ENCODE peak calls at places on chromosome 12, in nine cellular contexts. One of them, this sample, is unnamed.
A peak's percentile ranks its signal among the peaks of the same experiment; 100 is the strongest.

GRCh38 chr12:3436496-3437060 is 54.4 kb upstream of the PRMT8 start:
- DNase-seq in uterus: no peak
- DNase-seq in WTC11: no peak
- DNase-seq in GM23338: no peak
- DNase-seq in cardiac muscle cell: no peak
- DNase-seq in HFFc6: no peak
- DNase-seq in NB4: no peak
- DNase-seq in AG10803: no peak
- DNase-seq in epithelial cell of proximal tubule: no peak
- DNase-seq in this sample: no peak

GRCh38 chr12:70774055-70774454 is 136.8 kb upstream of the PTPRB start:
- DNase-seq in NB4: peak; percentile 56
- DNase-seq in cardiac muscle cell: no peak
- DNase-seq in uterus: no peak
- DNase-seq in GM23338: no peak
- DNase-seq in epithelial cell of proximal tubule: peak; percentile 49
- DNase-seq in AG10803: peak; percentile 30
- DNase-seq in HFFc6: no peak
- DNase-seq in WTC11: no peak
- DNase-seq in this sample: no peak

GRCh38 chr12:47882796-47883546 is 21.8 kb downstream of the VDR start:
- DNase-seq in epithelial cell of proximal tubule: no peak
- DNase-seq in GM23338: peak; percentile 11
- DNase-seq in AG10803: no peak
- DNase-seq in WTC11: no peak
- DNase-seq in uterus: no peak
- DNase-seq in cardiac muscle cell: no peak
- DNase-seq in HFFc6: no peak
- DNase-seq in NB4: no peak
- DNase-seq in this sample: no peak

GRCh38 chr12:83130178-83130577 is 443.5 kb downstream of the TMTC2 start:
- DNase-seq in uterus: no peak
- DNase-seq in AG10803: no peak
- DNase-seq in HFFc6: no peak
- DNase-seq in epithelial cell of proximal tubule: no peak
- DNase-seq in NB4: no peak
- DNase-seq in cardiac muscle cell: no peak
- DNase-seq in WTC11: no peak
- DNase-seq in GM23338: no peak
- DNase-seq in this sample: no peak

GRCh38 chr12:65948320-65949008 is 124.2 kb downstream of the HMGA2 start:
- DNase-seq in WTC11: no peak
- DNase-seq in uterus: peak; percentile 81
- DNase-seq in HFFc6: peak; percentile 89
- DNase-seq in cardiac muscle cell: no peak
- DNase-seq in GM23338: no peak
- DNase-seq in NB4: no peak
- DNase-seq in epithelial cell of proximal tubule: peak; percentile 95
- DNase-seq in AG10803: peak; percentile 95
- DNase-seq in this sample: peak; percentile 85

GRCh38 chr12:121453629-121454028 is 53.7 kb downstream of the RNF34 start:
- DNase-seq in epithelial cell of proximal tubule: no peak
- DNase-seq in AG10803: no peak
- DNase-seq in GM23338: peak; percentile 51
- DNase-seq in WTC11: no peak
- DNase-seq in HFFc6: no peak
- DNase-seq in uterus: no peak
- DNase-seq in NB4: no peak
- DNase-seq in cardiac muscle cell: no peak
- DNase-seq in this sample: no peak

GRCh38 chr12:127655691-127656090 is 611.3 kb upstream of the TMEM132C start:
- DNase-seq in NB4: no peak
- DNase-seq in cardiac muscle cell: no peak
- DNase-seq in GM23338: no peak
- DNase-seq in WTC11: no peak
- DNase-seq in epithelial cell of proximal tubule: no peak
- DNase-seq in AG10803: peak; percentile 89
- DNase-seq in HFFc6: peak; percentile 96
- DNase-seq in uterus: no peak
- DNase-seq in this sample: peak; percentile 25

GRCh38 chr12:47221256-47222023 is 141.7 kb upstream of the AMIGO2 start:
- DNase-seq in AG10803: no peak
- DNase-seq in NB4: no peak
- DNase-seq in GM23338: no peak
- DNase-seq in uterus: no peak
- DNase-seq in HFFc6: no peak
- DNase-seq in WTC11: no peak
- DNase-seq in epithelial cell of proximal tubule: no peak
- DNase-seq in cardiac muscle cell: no peak
- DNase-seq in this sample: no peak

GRCh38 chr12:63821781-63822251 is 22.7 kb upstream of the SRGAP1 start:
- DNase-seq in NB4: no peak
- DNase-seq in HFFc6: peak; percentile 38
- DNase-seq in GM23338: peak; percentile 66
- DNase-seq in uterus: peak; percentile 35
- DNase-seq in cardiac muscle cell: no peak
- DNase-seq in WTC11: peak; percentile 20
- DNase-seq in AG10803: peak; percentile 31
- DNase-seq in epithelial cell of proximal tubule: no peak
- DNase-seq in this sample: no peak

GRCh38 chr12:32535260-32535999 is 136.1 kb downstream of the FGD4 start:
- DNase-seq in WTC11: peak; percentile 46
- DNase-seq in AG10803: peak; percentile 69
- DNase-seq in HFFc6: peak; percentile 37
- DNase-seq in NB4: peak; percentile 84
- DNase-seq in uterus: peak; percentile 47
- DNase-seq in cardiac muscle cell: peak; percentile 87
- DNase-seq in epithelial cell of proximal tubule: no peak
- DNase-seq in GM23338: peak; percentile 57
- DNase-seq in this sample: no peak

DNA sequence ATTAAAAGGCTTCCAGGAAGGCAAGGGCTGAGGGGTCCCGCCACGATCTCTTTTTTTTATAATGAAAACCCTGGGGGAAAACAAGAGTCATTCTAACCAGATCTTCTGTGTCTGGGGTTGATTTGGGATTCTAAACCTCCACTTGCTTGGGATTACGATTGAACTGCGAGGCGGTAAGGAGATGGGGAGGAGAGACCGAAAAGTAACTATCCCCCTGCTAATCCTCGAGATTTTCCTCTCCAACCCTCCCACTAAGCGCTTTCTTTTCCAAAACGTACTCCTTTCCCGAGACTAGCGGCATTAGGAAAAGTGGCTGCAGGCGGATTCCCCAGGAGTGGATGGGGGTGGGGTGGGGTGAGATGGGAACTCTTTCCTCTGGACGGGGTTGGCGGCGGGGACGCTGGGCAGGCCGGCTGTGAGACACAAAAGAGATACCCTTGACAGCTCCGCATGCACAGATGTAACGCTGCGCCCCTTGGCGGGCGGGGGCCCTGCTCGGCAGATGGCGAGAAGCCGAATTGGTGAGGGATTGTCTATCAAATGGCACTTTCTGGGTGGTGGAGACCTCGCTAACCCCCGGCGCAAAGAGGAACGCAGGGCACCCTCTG is 830 bp upstream of the SRRM4 start:
- DNase-seq in WTC11: peak; percentile 67
- DNase-seq in GM23338: peak; percentile 63
- DNase-seq in HFFc6: no peak
- DNase-seq in epithelial cell of proximal tubule: no peak
- DNase-seq in NB4: no peak
- DNase-seq in AG10803: no peak
- DNase-seq in cardiac muscle cell: peak; percentile 28
- DNase-seq in uterus: no peak
- DNase-seq in this sample: no peak
- TF ChIP-seq CTCF in WTC11: no peak
- TF ChIP-seq CTCF in GM23338: no peak
- TF ChIP-seq CTCF in HFFc6: no peak
- TF ChIP-seq CTCF in epithelial cell of proximal tubule: no peak
- TF ChIP-seq CTCF in NB4: no peak
- TF ChIP-seq CTCF in AG10803: no peak
- TF ChIP-seq CTCF in cardiac muscle cell: no peak
- TF ChIP-seq CTCF in uterus: no peak
- TF ChIP-seq CTCF in this sample: no peak

DNA sequence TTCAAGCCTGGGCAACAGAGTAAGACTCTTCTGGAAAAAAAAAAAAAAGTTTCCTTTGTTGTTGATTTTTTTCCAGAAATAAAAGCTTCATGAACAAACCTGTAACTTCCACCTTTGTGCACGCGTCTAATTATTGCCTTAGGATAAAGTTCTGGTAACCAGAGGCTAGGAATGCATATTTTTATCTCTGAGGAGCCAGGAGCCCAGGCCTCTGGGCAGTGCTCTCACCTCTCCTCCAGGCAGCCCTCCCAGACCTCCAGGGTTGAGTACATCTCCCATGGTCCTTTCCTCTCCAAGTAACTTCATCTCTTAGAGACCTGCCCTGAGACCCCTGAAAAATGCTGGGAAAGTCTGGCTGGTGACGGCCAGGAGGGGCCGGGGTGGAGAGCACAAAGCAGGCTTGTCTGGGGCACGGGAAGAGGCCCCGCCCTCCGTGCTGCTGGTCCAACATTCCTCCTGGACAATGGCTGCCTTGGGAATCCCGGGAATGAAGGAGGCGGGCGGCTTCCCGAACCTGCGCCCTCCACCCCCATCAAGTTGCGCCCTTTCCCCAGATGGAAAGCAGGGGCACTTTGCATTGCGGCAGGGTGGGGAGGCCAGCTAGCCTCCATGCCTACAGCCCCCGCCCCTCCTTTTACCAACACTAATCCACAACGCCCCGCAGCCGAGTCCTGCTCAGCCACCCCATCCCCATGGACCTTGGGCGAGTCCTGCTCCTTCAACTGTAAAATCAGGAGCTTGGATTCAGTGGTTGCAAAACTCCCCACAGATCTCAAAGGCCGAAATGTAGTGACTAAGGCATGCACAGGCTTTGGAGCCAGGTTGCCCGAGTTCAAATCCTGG is 7.3 kb upstream of the FIGNL2 start:
- DNase-seq in GM23338: peak; percentile 97
- DNase-seq in WTC11: peak; percentile 88
- DNase-seq in cardiac muscle cell: peak; percentile 59
- DNase-seq in epithelial cell of proximal tubule: peak; percentile 79
- DNase-seq in AG10803: peak; percentile 60
- DNase-seq in HFFc6: no peak
- DNase-seq in uterus: no peak
- DNase-seq in NB4: no peak
- DNase-seq in this sample: no peak
- TF ChIP-seq CTCF in GM23338: no peak
- TF ChIP-seq CTCF in WTC11: no peak
- TF ChIP-seq CTCF in cardiac muscle cell: no peak
- TF ChIP-seq CTCF in epithelial cell of proximal tubule: no peak
- TF ChIP-seq CTCF in AG10803: no peak
- TF ChIP-seq CTCF in HFFc6: no peak
- TF ChIP-seq CTCF in uterus: no peak
- TF ChIP-seq CTCF in NB4: no peak
- TF ChIP-seq CTCF in this sample: no peak

GRCh38 chr12:57433370-57433769 is 1.2 kb upstream of the INHBC start:
- DNase-seq in GM23338: no peak
- DNase-seq in WTC11: no peak
- DNase-seq in AG10803: no peak
- DNase-seq in uterus: no peak
- DNase-seq in HFFc6: no peak
- DNase-seq in NB4: no peak
- DNase-seq in cardiac muscle cell: no peak
- DNase-seq in epithelial cell of proximal tubule: no peak
- DNase-seq in this sample: no peak

GRCh38 chr12:57428965-57429364 is 1.9 kb downstream of the R3HDM2 start:
- DNase-seq in AG10803: no peak
- DNase-seq in GM23338: no peak
- DNase-seq in NB4: no peak
- DNase-seq in WTC11: no peak
- DNase-seq in epithelial cell of proximal tubule: no peak
- DNase-seq in cardiac muscle cell: no peak
- DNase-seq in HFFc6: no peak
- DNase-seq in uterus: peak; percentile 4
- DNase-seq in this sample: no peak

GRCh38 chr12:57429473-57430116 is 1.2 kb downstream of the R3HDM2 start:
- DNase-seq in GM23338: no peak
- DNase-seq in uterus: no peak
- DNase-seq in epithelial cell of proximal tubule: no peak
- DNase-seq in cardiac muscle cell: no peak
- DNase-seq in HFFc6: no peak
- DNase-seq in NB4: peak; percentile 30
- DNase-seq in WTC11: no peak
- DNase-seq in AG10803: peak; percentile 7
- DNase-seq in this sample: no peak

GRCh38 chr12:57430117-57430930 is 519 bp downstream of the R3HDM2 start:
- DNase-seq in HFFc6: peak; percentile 6
- DNase-seq in epithelial cell of proximal tubule: no peak
- DNase-seq in AG10803: peak; percentile 25
- DNase-seq in uterus: peak; percentile 32
- DNase-seq in WTC11: peak; percentile 61
- DNase-seq in cardiac muscle cell: peak; percentile 80
- DNase-seq in GM23338: peak; percentile 76
- DNase-seq in NB4: no peak
- DNase-seq in this sample: no peak

GRCh38 chr12:57430931-57431566 is at the start of gene R3HDM2:
- DNase-seq in GM23338: peak; percentile 97
- DNase-seq in NB4: peak; percentile 98
- DNase-seq in WTC11: peak; percentile 95
- DNase-seq in epithelial cell of proximal tubule: no peak
- DNase-seq in cardiac muscle cell: peak; percentile 95
- DNase-seq in HFFc6: peak; percentile 91
- DNase-seq in AG10803: peak; percentile 93
- DNase-seq in uterus: peak; percentile 96
- DNase-seq in this sample: peak; percentile 89
- TF ChIP-seq CTCF in GM23338: no peak
- TF ChIP-seq CTCF in NB4: no peak
- TF ChIP-seq CTCF in WTC11: no peak
- TF ChIP-seq CTCF in epithelial cell of proximal tubule: no peak
- TF ChIP-seq CTCF in cardiac muscle cell: no peak
- TF ChIP-seq CTCF in HFFc6: no peak
- TF ChIP-seq CTCF in AG10803: no peak
- TF ChIP-seq CTCF in uterus: no peak
- TF ChIP-seq CTCF in this sample: no peak

GRCh38 chr12:94245984-94246383 is 97.6 kb downstream of the PLXNC1 start:
- DNase-seq in epithelial cell of proximal tubule: no peak
- DNase-seq in HFFc6: no peak
- DNase-seq in NB4: peak; percentile 77
- DNase-seq in AG10803: no peak
- DNase-seq in uterus: no peak
- DNase-seq in GM23338: no peak
- DNase-seq in cardiac muscle cell: no peak
- DNase-seq in WTC11: no peak
- DNase-seq in this sample: no peak

GRCh38 chr12:94239332-94239731 is 91.0 kb downstream of the PLXNC1 start:
- DNase-seq in WTC11: no peak
- DNase-seq in NB4: no peak
- DNase-seq in epithelial cell of proximal tubule: no peak
- DNase-seq in HFFc6: no peak
- DNase-seq in uterus: no peak
- DNase-seq in AG10803: no peak
- DNase-seq in GM23338: no peak
- DNase-seq in cardiac muscle cell: no peak
- DNase-seq in this sample: no peak

GRCh38 chr12:94244165-94245133 is 96.1 kb downstream of the PLXNC1 start:
- DNase-seq in epithelial cell of proximal tubule: no peak
- DNase-seq in AG10803: no peak
- DNase-seq in cardiac muscle cell: no peak
- DNase-seq in uterus: no peak
- DNase-seq in NB4: peak; percentile 99
- DNase-seq in HFFc6: no peak
- DNase-seq in GM23338: no peak
- DNase-seq in WTC11: no peak
- DNase-seq in this sample: no peak

GRCh38 chr12:94240171-94240570 is 91.8 kb downstream of the PLXNC1 start:
- DNase-seq in uterus: no peak
- DNase-seq in epithelial cell of proximal tubule: no peak
- DNase-seq in cardiac muscle cell: no peak
- DNase-seq in WTC11: no peak
- DNase-seq in GM23338: no peak
- DNase-seq in NB4: peak; percentile 93
- DNase-seq in HFFc6: no peak
- DNase-seq in AG10803: no peak
- DNase-seq in this sample: no peak

GRCh38 chr12:94242871-94243270 is 94.5 kb downstream of the PLXNC1 start:
- DNase-seq in HFFc6: no peak
- DNase-seq in epithelial cell of proximal tubule: no peak
- DNase-seq in NB4: peak; percentile 63
- DNase-seq in GM23338: no peak
- DNase-seq in AG10803: no peak
- DNase-seq in cardiac muscle cell: no peak
- DNase-seq in WTC11: no peak
- DNase-seq in uterus: no peak
- DNase-seq in this sample: no peak
- TF ChIP-seq CTCF in HFFc6: no peak
- TF ChIP-seq CTCF in epithelial cell of proximal tubule: no peak
- TF ChIP-seq CTCF in NB4: no peak
- TF ChIP-seq CTCF in GM23338: no peak
- TF ChIP-seq CTCF in AG10803: no peak
- TF ChIP-seq CTCF in cardiac muscle cell: no peak
- TF ChIP-seq CTCF in WTC11: no peak
- TF ChIP-seq CTCF in uterus: no peak
- TF ChIP-seq CTCF in this sample: no peak

This sample was measured in AG09319.